ENCODE peak calls at places on chromosomes 6 and 20, in five cellular contexts. C is CD8-positive, alpha-beta memory T cell; Y is aorta; V is HAP-1; L is HepG2. H is an unnamed sample. For H3K27me3 and H3K4me1, the result is how much of the 10 kb centered on the place peaks cover.

GRCh38 chr20:38751360-38751976 is 3.2 kb downstream of the ACTR5 start:
- DNase-seq in C (no peak), Y (no peak), V (peak), L (peak), H (no peak)

GRCh38 chr6:162478191-162478642 is 249.3 kb downstream of the PRKN start:
- DNase-seq in C (no peak), Y (no peak), V (no peak), L (peak), H (no peak)

GRCh38 chr20:33287884-33288283 is 4.9 kb downstream of the BPIFB1 start:
- DNase-seq in C (no peak), Y (no peak), V (no peak), L (no peak), H (no peak)

GRCh38 chr20:32278199-32278643 is 770 bp downstream of the KIF3B start:
- DNase-seq in C (no peak), Y (no peak), V (no peak), L (no peak), H (no peak)

GRCh38 chr20:47493954-47494293 is 7.8 kb upstream of the NCOA3 start:
- DNase-seq in C (no peak), Y (no peak), V (no peak), L (no peak), H (no peak)

GRCh38 chr20:4158466-4159050 is 143.2 kb upstream of the RNF24 start:
- DNase-seq in C (no peak), Y (no peak), V (no peak), L (no peak), H (no peak)

GRCh38 chr20:40930561-40930960 is 98.1 kb upstream of the TOP1 start:
- DNase-seq in C (no peak), Y (no peak), V (no peak), L (no peak), H (no peak)

GRCh38 chr20:44019638-44020335 is 105.1 kb downstream of the TOX2 start:
- DNase-seq in C (peak), Y (no peak), V (no peak), L (no peak), H (peak)

GRCh38 chr20:37131486-37131885 is 35.7 kb upstream of the RBL1 start:
- DNase-seq in C (no peak), Y (no peak), V (no peak), L (no peak), H (no peak)

GRCh38 chr20:63222541-63222940 is 6.6 kb upstream of the YTHDF1 start:
- DNase-seq in C (no peak), Y (no peak), V (no peak), L (no peak), H (no peak)

GRCh38 chr6:36381502-36382389 is 5.7 kb downstream of the ETV7 start:
- DNase-seq in C (no peak), Y (no peak), V (no peak), L (no peak), H (no peak)

GRCh38 chr6:23601811-23602340 is 524.1 kb upstream of the NRSN1 start:
- DNase-seq in C (no peak), Y (no peak), V (no peak), L (no peak), H (no peak)

GRCh38 chr6:16819752-16820151 is 58.5 kb upstream of the ATXN1 start:
- DNase-seq in C (no peak), Y (no peak), V (no peak), L (no peak), H (no peak)

GRCh38 chr6:34484899-34485298 is 19.0 kb downstream of the PACSIN1 start:
- DNase-seq in C (peak), Y (no peak), V (no peak), L (no peak), H (no peak)

GRCh38 chr20:62378215-62378614 is 8.7 kb upstream of the RPS21 start:
- DNase-seq in C (no peak), Y (no peak), V (no peak), L (no peak), H (peak)

GRCh38 chr20:11281240-11281639 is 607.4 kb upstream of the JAG1 start:
- DNase-seq in C (no peak), Y (no peak), V (no peak), L (no peak), H (no peak)

GRCh38 chr20:37236462-37236861 is 25.2 kb downstream of the GHRH start:
- DNase-seq in C (no peak), Y (no peak), V (no peak), L (no peak), H (no peak)

GRCh38 chr20:50931048-50931305 is 260 bp downstream of the ADNP start:
- DNase-seq in C (no peak), Y (no peak), V (no peak), L (no peak), H (no peak)

GRCh38 chr6:108897371-108897770 is 49.1 kb downstream of the ARMC2 start:
- DNase-seq in C (no peak), Y (no peak), V (peak), L (no peak), H (peak)

GRCh38 chr6:111943723-111944122 is 70.5 kb upstream of the FYN start:
- DNase-seq in C (no peak), Y (no peak), V (no peak), L (no peak), H (no peak)

GRCh38 chr6:27303613-27304272 is 8.3 kb downstream of the POM121L2 start:
- DNase-seq in C (no peak), Y (no peak), V (no peak), L (no peak), H (no peak)

GRCh38 chr6:55174211-55175013 is at the start of gene HCRTR2:
- DNase-seq in C (no peak), Y (no peak), V (no peak), L (no peak), H (no peak)

GRCh38 chr20:63690898-63691710 is 5.3 kb upstream of the TNFRSF6B start:
- DNase-seq in C (no peak), Y (peak), V (no peak), L (no peak), H (peak)

DNA sequence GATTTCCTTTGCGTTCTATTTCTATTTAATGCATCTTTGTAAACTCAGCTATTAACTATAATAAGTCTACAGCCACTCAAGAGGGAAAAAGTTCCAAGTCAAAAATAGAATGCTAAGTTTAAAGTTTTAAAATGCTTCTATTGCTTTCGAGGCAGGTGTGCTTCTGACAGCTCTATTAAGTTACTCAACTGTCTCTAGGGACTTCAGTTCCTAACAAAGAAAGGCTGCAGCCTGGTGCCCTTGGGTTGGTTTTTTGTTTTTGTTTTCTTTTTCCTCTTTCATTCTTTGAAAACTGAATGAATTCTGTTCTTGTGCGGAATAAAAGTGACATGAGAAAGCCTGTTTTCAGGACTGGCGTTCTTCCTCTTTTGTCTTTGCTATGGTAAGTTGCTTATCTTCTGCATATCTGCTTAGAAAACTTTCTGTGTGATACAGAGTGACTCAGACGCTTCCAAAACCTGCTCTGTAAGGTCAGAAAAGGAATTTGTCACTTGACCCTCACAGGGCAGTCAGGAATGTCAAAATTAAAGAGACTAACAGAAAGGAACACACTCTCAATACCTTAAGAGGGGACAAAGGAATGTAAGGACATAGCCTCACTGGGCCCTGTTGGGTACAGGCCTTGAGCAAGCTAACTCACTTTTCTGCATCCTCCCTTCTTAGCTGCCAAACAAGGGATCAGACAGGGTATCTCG is 56.1 kb upstream of the NHSL1 start:
- DNase-seq in C (no peak), Y (no peak), V (peak), L (peak), H (peak)
- H3K4me3 ChIP-seq in C (no peak), Y (no peak), V (no peak), L (peak), H (no peak)

GRCh38 chr20:46434597-46434996 is 28.2 kb upstream of the ELMO2 start:
- DNase-seq in C (no peak), Y (no peak), V (no peak), L (no peak), H (no peak)
- H3K27me3 ChIP-seq in C (under half), Y (under half), V (under half), L (under half), H (under half)

GRCh38 chr6:152272486-152272885 is 364.7 kb downstream of the SYNE1 start:
- DNase-seq in C (no peak), Y (no peak), V (no peak), L (no peak), H (no peak)

GRCh38 chr6:152271681-152272464 is 365.3 kb downstream of the SYNE1 start:
- DNase-seq in C (no peak), Y (peak), V (peak), L (no peak), H (no peak)

GRCh38 chr6:152273002-152273401 is 364.2 kb downstream of the SYNE1 start:
- DNase-seq in C (no peak), Y (peak), V (no peak), L (no peak), H (peak)

GRCh38 chr6:152270301-152270925 is 366.7 kb downstream of the SYNE1 start:
- DNase-seq in C (no peak), Y (no peak), V (peak), L (no peak), H (no peak)

DNA sequence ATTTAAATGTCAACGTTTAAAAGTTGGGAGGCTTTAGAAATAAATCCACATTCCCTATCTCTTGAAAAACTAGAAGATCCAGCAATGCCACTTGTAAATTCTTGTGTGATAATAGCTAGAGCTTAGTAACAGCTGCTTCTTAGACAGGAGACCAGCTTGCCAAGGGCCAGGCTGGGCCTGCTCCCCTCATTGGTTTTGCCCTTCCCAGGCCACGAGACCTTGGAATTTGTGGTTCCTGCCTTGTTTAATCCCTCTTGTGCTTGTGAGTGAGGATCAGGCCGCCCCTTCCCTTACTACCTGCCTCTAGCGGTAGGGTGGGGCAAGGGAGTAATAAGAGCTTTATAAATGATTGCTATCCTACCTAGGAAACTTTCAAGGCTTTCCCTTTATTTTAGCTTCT is 363.5 kb downstream of the SYNE1 start:
- DNase-seq in C (no peak), Y (peak), V (peak), L (no peak), H (peak)
- H3K4me1 ChIP-seq in C (under half), Y (under half), V (under half), L (under half), H (under half)

GRCh38 chr6:87724994-87725811 is 23.2 kb upstream of the AKIRIN2 start:
- DNase-seq in C (no peak), Y (no peak), V (no peak), L (no peak), H (no peak)
- H3K4me3 ChIP-seq in C (no peak), Y (no peak), V (no peak), L (no peak), H (no peak)

DNA sequence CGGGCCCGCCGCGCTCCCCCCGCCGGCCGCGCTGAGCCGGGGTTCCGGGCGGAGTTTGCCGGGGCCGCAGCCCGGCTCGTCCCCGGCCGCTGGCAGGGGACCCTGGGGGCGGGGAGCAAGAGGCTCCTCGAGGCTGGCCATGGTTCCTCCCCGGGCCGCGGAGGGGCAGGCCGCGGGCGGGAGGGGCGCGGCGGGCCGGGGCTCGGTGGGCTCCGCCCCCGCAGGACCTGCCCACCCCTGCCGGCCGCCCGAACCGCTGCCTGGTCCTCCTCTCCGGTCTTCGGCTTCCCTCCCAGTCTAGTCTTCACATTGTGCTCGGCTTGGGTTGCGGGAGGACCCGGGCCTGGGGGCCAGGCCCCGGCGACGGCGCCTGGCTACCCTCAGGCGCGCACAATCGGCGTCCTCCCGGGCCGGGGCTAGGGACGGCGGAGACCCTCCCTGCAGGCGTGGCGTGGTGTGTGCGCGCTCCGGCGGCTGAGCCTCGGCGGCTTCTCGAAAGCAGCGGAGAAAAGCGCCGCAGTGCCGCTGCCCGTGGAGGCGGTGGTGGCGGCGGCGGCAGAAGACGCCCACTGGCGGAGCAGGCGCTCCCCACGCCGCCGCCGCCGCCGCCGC is at the start of gene PDE10A:
- DNase-seq in C (no peak), Y (peak), V (peak), L (no peak), H (peak)
- H3K27me3 ChIP-seq in C (under half), Y (under half), V (under half), L (half or more), H (under half)

DNA sequence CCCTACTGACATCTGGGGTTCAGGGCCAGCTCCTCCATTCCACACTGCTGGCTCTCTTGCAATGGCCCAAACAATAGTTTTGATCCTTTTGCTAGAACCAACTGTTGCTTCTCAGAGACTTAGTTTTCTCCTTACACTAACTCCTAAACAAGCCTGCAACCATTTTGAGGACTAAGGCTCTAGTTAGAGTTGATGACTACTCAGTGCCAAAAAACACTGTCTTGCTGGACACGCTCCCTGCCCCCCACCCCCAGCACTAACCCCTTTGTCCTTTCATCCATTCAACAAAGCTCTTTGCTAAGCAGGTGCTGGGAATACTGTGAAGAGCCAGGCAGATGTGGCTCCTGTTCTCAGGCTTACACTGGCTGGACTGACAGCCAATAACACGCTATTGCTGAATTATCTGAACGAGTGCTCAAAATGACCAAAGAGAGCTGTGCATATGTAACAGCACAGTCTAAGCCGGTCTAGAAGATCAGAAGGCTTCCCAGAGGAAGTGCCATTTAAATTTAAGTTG is 17.6 kb downstream of the GCLC start:
- DNase-seq in C (no peak), Y (no peak), V (no peak), L (no peak), H (no peak)
- H3K4me1 ChIP-seq in C (under half), Y (under half), V (half or more), L (under half), H (under half)

H was measured in SJCRH30.